ENCODE peak calls at places on chromosomes 4 and X, in six cellular contexts. K is CD4-positive, alpha-beta memory T cell; V is heart left ventricle; H is AG04450; F is GM23248; R is naive thymus-derived CD4-positive, alpha-beta T cell. Q is an unnamed sample.

GRCh38 chr4:182205293-182205692 is 37.9 kb upstream of the TENM3 start:
- DNase-seq in K (no peak), V (no peak), H (no peak), F (no peak), R (no peak), Q (no peak)

GRCh38 chr4:114595207-114595606 is 3.4 kb upstream of the UGT8 start:
- DNase-seq in K (no peak), V (no peak), H (no peak), F (no peak), R (no peak), Q (no peak)

GRCh38 chr4:133154725-133155124 is 5.6 kb downstream of the PCDH10 start:
- DNase-seq in K (no peak), V (no peak), H (no peak), F (peak; percentile 59), R (no peak), Q (no peak)

GRCh38 chr4:10808591-10808990 is 124.0 kb upstream of the CLNK start:
- DNase-seq in K (no peak), V (peak; percentile 54), H (peak; percentile 11), F (peak; percentile 52), R (no peak), Q (no peak)

GRCh38 chrX:55489315-55490009 is at the start of gene USP51:
- DNase-seq in K (no peak), V (peak; percentile 48), H (no peak), F (peak; percentile 58), R (no peak), Q (no peak)

GRCh38 chrX:31266172-31267076 is 194.6 kb upstream of the FTHL17 start:
- DNase-seq in K (peak; percentile 3), V (peak; percentile 70), H (no peak), F (peak; percentile 44), R (no peak), Q (peak; percentile 9)

GRCh38 chrX:100649550-100650356 is 5.8 kb downstream of the SRPX2 start:
- DNase-seq in K (no peak), V (peak; percentile 50), H (peak; percentile 78), F (peak; percentile 90), R (no peak), Q (no peak)

GRCh38 chr4:87839309-87839946 is 6.7 kb downstream of the MEPE start:
- DNase-seq in K (no peak), V (no peak), H (peak; percentile 11), F (peak; percentile 71), R (no peak), Q (no peak)

GRCh38 chr4:118994030-118994429 is 105.4 kb downstream of the SYNPO2 start:
- DNase-seq in K (no peak), V (no peak), H (peak; percentile 87), F (no peak), R (no peak), Q (no peak)

GRCh38 chrX:132855760-132856341 is 102.6 kb downstream of the HS6ST2 start:
- DNase-seq in K (no peak), V (no peak), H (no peak), F (no peak), R (no peak), Q (no peak)

GRCh38 chr4:128600996-128601857 is 208.3 kb upstream of the JADE1 start:
- DNase-seq in K (no peak), V (peak; percentile 33), H (peak; percentile 93), F (peak; percentile 92), R (no peak), Q (no peak)

GRCh38 chr4:78642934-78643333 is 91.4 kb downstream of the ANXA3 start:
- DNase-seq in K (no peak), V (no peak), H (no peak), F (no peak), R (no peak), Q (no peak)

GRCh38 chr4:107896158-107896645 is 35.1 kb upstream of the CYP2U1 start:
- DNase-seq in K (no peak), V (no peak), H (peak; percentile 83), F (peak; percentile 91), R (no peak), Q (no peak)

GRCh38 chr4:22910200-22910599 is 217.5 kb downstream of the GBA3 start:
- DNase-seq in K (no peak), V (no peak), H (no peak), F (no peak), R (no peak), Q (no peak)

GRCh38 chr4:65241257-65241997 is 428.9 kb downstream of the EPHA5 start:
- DNase-seq in K (no peak), V (no peak), H (no peak), F (no peak), R (no peak), Q (no peak)

GRCh38 chr4:17173300-17173699 is 274.9 kb upstream of the LDB2 start:
- DNase-seq in K (no peak), V (no peak), H (no peak), F (no peak), R (no peak), Q (no peak)

GRCh38 chr4:44086753-44087152 is 361.9 kb downstream of the KCTD8 start:
- DNase-seq in K (no peak), V (no peak), H (no peak), F (no peak), R (no peak), Q (no peak)

GRCh38 chr4:137967480-137968190 is 274.5 kb downstream of the SLC7A11 start:
- DNase-seq in K (no peak), V (no peak), H (no peak), F (peak; percentile 18), R (no peak), Q (no peak)

GRCh38 chr4:73615613-73616012 is 4.6 kb downstream of the RASSF6 start:
- DNase-seq in K (no peak), V (no peak), H (no peak), F (no peak), R (no peak), Q (no peak)

GRCh38 chr4:183738961-183739360 is 79.9 kb downstream of the TRAPPC11 start:
- DNase-seq in K (no peak), V (no peak), H (no peak), F (no peak), R (no peak), Q (no peak)

GRCh38 chr4:145511913-145512522 is 30.4 kb downstream of the SMAD1 start:
- DNase-seq in K (no peak), V (no peak), H (no peak), F (peak; percentile 56), R (no peak), Q (no peak)

GRCh38 chr4:99205104-99205979 is 13.7 kb downstream of the ADH6 start:
- DNase-seq in K (no peak), V (no peak), H (no peak), F (peak; percentile 76), R (no peak), Q (no peak)

GRCh38 chrX:139932901-139933796 is at the start of gene ATP11C:
- DNase-seq in K (peak; percentile 78), V (peak; percentile 82), H (peak; percentile 66), F (peak; percentile 87), R (peak; percentile 77), Q (peak; percentile 68)

GRCh38 chr4:144582105-144582850 is 63.7 kb upstream of the HHIP start:
- DNase-seq in K (no peak), V (no peak), H (no peak), F (peak; percentile 65), R (no peak), Q (no peak)

GRCh38 chr4:64718091-64718490 is 308.8 kb upstream of the TECRL start:
- DNase-seq in K (no peak), V (no peak), H (no peak), F (peak; percentile 3), R (no peak), Q (no peak)

GRCh38 chrX:10259716-10260115 is 102.9 kb downstream of the CLCN4 start:
- DNase-seq in K (no peak), V (no peak), H (no peak), F (peak; percentile 59), R (no peak), Q (no peak)

GRCh38 chrX:81414630-81415029 is 212.7 kb downstream of the SH3BGRL start:
- DNase-seq in K (no peak), V (no peak), H (no peak), F (peak; percentile 4), R (no peak), Q (no peak)

GRCh38 chr4:52861879-52862604 is at the start of gene RASL11B:
- DNase-seq in K (peak; percentile 82), V (peak; percentile 89), H (no peak), F (peak; percentile 95), R (peak; percentile 80), Q (peak; percentile 82)

GRCh38 chr4:10063544-10064300 is 42.4 kb upstream of the SLC2A9 start:
- DNase-seq in K (no peak), V (peak; percentile 69), H (peak; percentile 42), F (peak; percentile 88), R (no peak), Q (no peak)

GRCh38 chrX:139932077-139932900 is 564 bp downstream of the ATP11C start:
- DNase-seq in K (peak; percentile 47), V (peak; percentile 55), H (no peak), F (peak; percentile 72), R (peak; percentile 43), Q (peak; percentile 44)

GRCh38 chr4:184472540-184473264 is 1.6 kb downstream of the IRF2 start:
- DNase-seq in K (peak; percentile 30), V (peak; percentile 86), H (no peak), F (peak; percentile 88), R (no peak), Q (peak; percentile 55)

DNA sequence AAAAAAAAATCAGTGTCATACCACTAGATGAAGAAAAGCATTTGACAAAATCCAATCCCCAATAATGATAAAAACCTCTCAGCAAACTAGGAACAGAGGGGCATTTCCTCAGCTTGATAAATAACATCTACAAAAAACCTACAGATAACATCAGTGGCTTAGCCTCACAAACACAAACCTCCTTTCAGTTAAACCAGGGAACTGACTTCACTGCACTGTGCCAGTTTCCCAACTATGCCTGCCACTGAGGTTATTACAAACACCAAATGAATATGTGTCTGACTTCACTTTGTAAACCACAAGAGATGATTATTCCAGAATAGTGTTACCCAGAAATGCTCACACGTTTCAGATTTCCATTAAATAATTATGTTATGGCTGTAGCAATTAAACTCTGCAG is 15.3 kb downstream of the MTMR8 start:
- DNase-seq in K (no peak), V (no peak), H (no peak), F (no peak), R (no peak), Q (no peak)
- H3K9me3 ChIP-seq in K (no peaks in the 10 kb centered on the region), V (peaks cover 58% of the 10 kb centered on the region), H (no peaks in the 10 kb centered on the region), F (no peaks in the 10 kb centered on the region), R (no peaks in the 10 kb centered on the region), Q (peaks cover 2% of the 10 kb centered on the region)

DNA sequence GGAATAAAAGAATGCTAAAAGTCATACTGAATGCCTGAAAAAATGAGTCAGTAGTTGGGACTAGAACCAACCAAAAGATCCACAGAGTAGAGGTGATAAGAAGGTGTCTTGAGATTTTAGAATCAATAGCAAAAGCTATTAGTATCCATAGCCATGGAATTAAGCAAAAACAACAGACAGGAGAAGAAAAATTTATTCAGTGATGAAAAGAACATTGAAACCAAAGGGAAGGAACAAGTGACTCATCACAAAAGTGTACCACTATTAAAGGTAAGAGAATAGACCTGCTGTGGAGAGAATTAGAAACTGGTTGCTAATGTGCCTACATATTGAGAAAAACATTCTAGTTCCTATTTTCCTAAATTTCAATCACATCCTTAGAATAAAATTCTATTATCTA is 182.0 kb upstream of the NEIL3 start:
- DNase-seq in K (no peak), V (no peak), H (no peak), F (no peak), R (no peak), Q (no peak)
- H3K9me3 ChIP-seq in K (no peaks in the 10 kb centered on the region), V (peaks cover 21% of the 10 kb centered on the region), H (peaks cover 7% of the 10 kb centered on the region), F (no peaks in the 10 kb centered on the region), R (no peaks in the 10 kb centered on the region), Q (no peaks in the 10 kb centered on the region)

GRCh38 chrX:44951572-44952067 is 78.6 kb downstream of the KDM6A start:
- DNase-seq in K (no peak), V (no peak), H (no peak), F (no peak), R (no peak), Q (no peak)
- H3K9me3 ChIP-seq in K (no peaks in the 10 kb centered on the region), V (no peaks in the 10 kb centered on the region), H (no peaks in the 10 kb centered on the region), F (no peaks in the 10 kb centered on the region), R (no peaks in the 10 kb centered on the region), Q (no peaks in the 10 kb centered on the region)

GRCh38 chr4:28001698-28002097 is 1141.1 kb downstream of the STIM2 start:
- DNase-seq in K (no peak), V (no peak), H (no peak), F (no peak), R (no peak), Q (no peak)
- H3K9me3 ChIP-seq in K (no peaks in the 10 kb centered on the region), V (no peaks in the 10 kb centered on the region), H (peaks cover 2% of the 10 kb centered on the region), F (no peaks in the 10 kb centered on the region), R (no peaks in the 10 kb centered on the region), Q (no peaks in the 10 kb centered on the region)